ENCODE peak calls at places on chromosomes 3 and 15, in eight cellular contexts. One of them, this sample, is unnamed.

GRCh38 chr3:11335056-11335608 is 62.9 kb downstream of the ATG7 start:
- DNase-seq in esophagus squamous epithelium: no peak
- DNase-seq in SK-N-SH: peak; percentile 58
- DNase-seq in iPS DF 6.9: peak; percentile 25
- DNase-seq in stomach: no peak
- DNase-seq in Panc1: peak; percentile 39
- DNase-seq in ovary: no peak
- DNase-seq in psoas muscle: no peak
- DNase-seq in this sample: peak; percentile 32

GRCh38 chr3:71225951-71226564 is 357.5 kb downstream of the FOXP1 start:
- DNase-seq in esophagus squamous epithelium: no peak
- DNase-seq in SK-N-SH: no peak
- DNase-seq in iPS DF 6.9: no peak
- DNase-seq in stomach: no peak
- DNase-seq in Panc1: no peak
- DNase-seq in ovary: no peak
- DNase-seq in psoas muscle: no peak
- DNase-seq in this sample: no peak

GRCh38 chr3:4343258-4343657 is 40.1 kb downstream of the SETMAR start:
- DNase-seq in esophagus squamous epithelium: no peak
- DNase-seq in SK-N-SH: no peak
- DNase-seq in iPS DF 6.9: no peak
- DNase-seq in stomach: no peak
- DNase-seq in Panc1: no peak
- DNase-seq in ovary: no peak
- DNase-seq in psoas muscle: no peak
- DNase-seq in this sample: no peak

GRCh38 chr15:79163395-79163794 is 72.8 kb upstream of the RASGRF1 start:
- DNase-seq in esophagus squamous epithelium: no peak
- DNase-seq in SK-N-SH: no peak
- DNase-seq in iPS DF 6.9: no peak
- DNase-seq in stomach: no peak
- DNase-seq in Panc1: no peak
- DNase-seq in ovary: no peak
- DNase-seq in psoas muscle: no peak
- DNase-seq in this sample: no peak

GRCh38 chr15:51104512-51104911 is 9.8 kb upstream of the TNFAIP8L3 start:
- DNase-seq in esophagus squamous epithelium: no peak
- DNase-seq in SK-N-SH: no peak
- DNase-seq in iPS DF 6.9: no peak
- DNase-seq in stomach: peak; percentile 39
- DNase-seq in Panc1: no peak
- DNase-seq in ovary: peak; percentile 77
- DNase-seq in psoas muscle: peak; percentile 63
- DNase-seq in this sample: no peak

GRCh38 chr3:49006591-49007067 is 562 bp upstream of the WDR6 start:
- DNase-seq in esophagus squamous epithelium: no peak
- DNase-seq in SK-N-SH: peak; percentile 49
- DNase-seq in iPS DF 6.9: no peak
- DNase-seq in stomach: no peak
- DNase-seq in Panc1: no peak
- DNase-seq in ovary: peak; percentile 81
- DNase-seq in psoas muscle: peak; percentile 49
- DNase-seq in this sample: no peak

GRCh38 chr3:156772588-156773206 is 53.5 kb upstream of the LEKR1 start:
- DNase-seq in esophagus squamous epithelium: no peak
- DNase-seq in SK-N-SH: no peak
- DNase-seq in iPS DF 6.9: no peak
- DNase-seq in stomach: no peak
- DNase-seq in Panc1: no peak
- DNase-seq in ovary: no peak
- DNase-seq in psoas muscle: no peak
- DNase-seq in this sample: peak; percentile 10

GRCh38 chr3:3836845-3837244 is 37.6 kb downstream of the LRRN1 start:
- DNase-seq in esophagus squamous epithelium: no peak
- DNase-seq in SK-N-SH: no peak
- DNase-seq in iPS DF 6.9: no peak
- DNase-seq in stomach: no peak
- DNase-seq in Panc1: no peak
- DNase-seq in ovary: no peak
- DNase-seq in psoas muscle: no peak
- DNase-seq in this sample: no peak

GRCh38 chr15:40430271-40430805 is 10.4 kb upstream of the BAHD1 start:
- DNase-seq in esophagus squamous epithelium: no peak
- DNase-seq in SK-N-SH: no peak
- DNase-seq in iPS DF 6.9: no peak
- DNase-seq in stomach: no peak
- DNase-seq in Panc1: no peak
- DNase-seq in ovary: no peak
- DNase-seq in psoas muscle: peak; percentile 29
- DNase-seq in this sample: peak; percentile 59

GRCh38 chr3:135895106-135895733 is 70.3 kb upstream of the PPP2R3A start:
- DNase-seq in esophagus squamous epithelium: no peak
- DNase-seq in SK-N-SH: peak; percentile 57
- DNase-seq in iPS DF 6.9: peak; percentile 67
- DNase-seq in stomach: peak; percentile 76
- DNase-seq in Panc1: peak; percentile 69
- DNase-seq in ovary: peak; percentile 71
- DNase-seq in psoas muscle: peak; percentile 62
- DNase-seq in this sample: peak; percentile 83

GRCh38 chr3:195196266-195196665 is 74.7 kb downstream of the XXYLT1 start:
- DNase-seq in esophagus squamous epithelium: no peak
- DNase-seq in SK-N-SH: peak; percentile 48
- DNase-seq in iPS DF 6.9: no peak
- DNase-seq in stomach: peak; percentile 3
- DNase-seq in Panc1: no peak
- DNase-seq in ovary: no peak
- DNase-seq in psoas muscle: no peak
- DNase-seq in this sample: no peak

GRCh38 chr3:23761440-23761896 is 44.3 kb upstream of the UBE2E1 start:
- DNase-seq in esophagus squamous epithelium: no peak
- DNase-seq in SK-N-SH: no peak
- DNase-seq in iPS DF 6.9: no peak
- DNase-seq in stomach: no peak
- DNase-seq in Panc1: no peak
- DNase-seq in ovary: no peak
- DNase-seq in psoas muscle: no peak
- DNase-seq in this sample: peak; percentile 35

GRCh38 chr15:82239685-82240391 is 22.7 kb downstream of the EFL1 start:
- DNase-seq in esophagus squamous epithelium: no peak
- DNase-seq in SK-N-SH: no peak
- DNase-seq in iPS DF 6.9: no peak
- DNase-seq in stomach: no peak
- DNase-seq in Panc1: no peak
- DNase-seq in ovary: no peak
- DNase-seq in psoas muscle: no peak
- DNase-seq in this sample: no peak

GRCh38 chr3:42164635-42165034 is 73.5 kb downstream of the TRAK1 start:
- DNase-seq in esophagus squamous epithelium: no peak
- DNase-seq in SK-N-SH: no peak
- DNase-seq in iPS DF 6.9: no peak
- DNase-seq in stomach: no peak
- DNase-seq in Panc1: no peak
- DNase-seq in ovary: no peak
- DNase-seq in psoas muscle: no peak
- DNase-seq in this sample: no peak

GRCh38 chr3:16466822-16467221 is 46.7 kb downstream of the RFTN1 start:
- DNase-seq in esophagus squamous epithelium: no peak
- DNase-seq in SK-N-SH: no peak
- DNase-seq in iPS DF 6.9: no peak
- DNase-seq in stomach: no peak
- DNase-seq in Panc1: no peak
- DNase-seq in ovary: no peak
- DNase-seq in psoas muscle: no peak
- DNase-seq in this sample: no peak

GRCh38 chr15:74787251-74788041 is 5.6 kb downstream of the CSK start:
- DNase-seq in esophagus squamous epithelium: peak; percentile 70
- DNase-seq in SK-N-SH: peak; percentile 69
- DNase-seq in iPS DF 6.9: peak; percentile 81
- DNase-seq in stomach: peak; percentile 72
- DNase-seq in Panc1: peak; percentile 24
- DNase-seq in ovary: no peak
- DNase-seq in psoas muscle: peak; percentile 57
- DNase-seq in this sample: peak; percentile 76

GRCh38 chr3:16174389-16174788 is at the start of gene GALNT15:
- DNase-seq in esophagus squamous epithelium: peak; percentile 29
- DNase-seq in SK-N-SH: peak; percentile 82
- DNase-seq in iPS DF 6.9: no peak
- DNase-seq in stomach: peak; percentile 69
- DNase-seq in Panc1: no peak
- DNase-seq in ovary: peak; percentile 80
- DNase-seq in psoas muscle: peak; percentile 95
- DNase-seq in this sample: no peak

GRCh38 chr15:57551717-57552677 is 39.7 kb upstream of the MYZAP start:
- DNase-seq in esophagus squamous epithelium: no peak
- DNase-seq in SK-N-SH: no peak
- DNase-seq in iPS DF 6.9: no peak
- DNase-seq in stomach: peak; percentile 68
- DNase-seq in Panc1: no peak
- DNase-seq in ovary: no peak
- DNase-seq in psoas muscle: no peak
- DNase-seq in this sample: peak; percentile 67

DNA sequence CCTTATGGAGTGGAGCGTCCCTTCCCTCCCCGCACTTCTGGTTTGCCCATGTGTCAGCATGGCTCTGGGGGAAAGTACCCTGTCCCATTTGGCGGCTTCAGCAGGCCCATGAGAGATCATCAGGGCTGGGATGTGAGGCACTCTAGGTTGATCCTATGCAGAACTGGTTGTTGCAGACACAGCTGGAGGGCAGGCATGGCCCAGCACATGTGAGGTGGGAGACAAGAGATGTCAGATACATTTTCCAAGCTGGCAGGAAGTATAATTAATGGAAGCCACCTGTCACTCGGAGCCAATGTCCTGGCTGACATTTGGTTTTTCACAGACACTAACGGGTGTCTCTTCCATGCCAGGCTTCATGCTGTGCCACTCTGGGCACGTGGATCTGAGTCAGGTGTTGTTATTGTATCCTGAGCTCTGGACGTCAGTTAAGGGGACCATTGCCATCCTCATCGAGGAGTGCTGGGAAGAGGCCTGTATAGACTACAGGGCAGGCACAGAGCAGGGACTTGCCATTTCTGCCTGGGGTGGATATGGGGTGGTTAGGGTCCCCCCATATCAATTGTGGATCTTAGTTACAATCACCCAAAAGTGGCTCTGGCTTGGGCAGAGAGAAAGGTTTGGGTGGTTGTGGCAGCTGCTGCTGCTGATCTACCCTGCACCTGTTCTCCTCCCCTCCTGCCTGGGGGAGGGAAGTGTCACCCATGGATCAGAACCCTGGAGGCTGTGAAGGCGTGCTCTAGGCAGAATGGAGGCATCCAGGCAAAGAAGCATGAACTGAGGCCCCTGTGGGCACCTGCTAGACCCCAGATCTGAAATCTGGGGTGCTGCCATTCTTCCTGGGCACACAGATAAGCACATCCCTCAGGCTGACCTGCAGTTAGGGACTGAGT is 140.7 kb downstream of the FBLN2 start:
- DNase-seq in esophagus squamous epithelium: no peak
- DNase-seq in SK-N-SH: peak; percentile 67
- DNase-seq in iPS DF 6.9: no peak
- DNase-seq in stomach: no peak
- DNase-seq in Panc1: no peak
- DNase-seq in ovary: no peak
- DNase-seq in psoas muscle: no peak
- DNase-seq in this sample: no peak
- H3K27me3 ChIP-seq in esophagus squamous epithelium: no peaks in the 10 kb centered on the region
- H3K27me3 ChIP-seq in SK-N-SH: no peaks in the 10 kb centered on the region
- H3K27me3 ChIP-seq in iPS DF 6.9: no peaks in the 10 kb centered on the region
- H3K27me3 ChIP-seq in stomach: no peaks in the 10 kb centered on the region
- H3K27me3 ChIP-seq in Panc1: no peaks in the 10 kb centered on the region
- H3K27me3 ChIP-seq in ovary: no peaks in the 10 kb centered on the region
- H3K27me3 ChIP-seq in psoas muscle: peaks cover 4% of the 10 kb centered on the region
- H3K27me3 ChIP-seq in this sample: peaks cover 35% of the 10 kb centered on the region

DNA sequence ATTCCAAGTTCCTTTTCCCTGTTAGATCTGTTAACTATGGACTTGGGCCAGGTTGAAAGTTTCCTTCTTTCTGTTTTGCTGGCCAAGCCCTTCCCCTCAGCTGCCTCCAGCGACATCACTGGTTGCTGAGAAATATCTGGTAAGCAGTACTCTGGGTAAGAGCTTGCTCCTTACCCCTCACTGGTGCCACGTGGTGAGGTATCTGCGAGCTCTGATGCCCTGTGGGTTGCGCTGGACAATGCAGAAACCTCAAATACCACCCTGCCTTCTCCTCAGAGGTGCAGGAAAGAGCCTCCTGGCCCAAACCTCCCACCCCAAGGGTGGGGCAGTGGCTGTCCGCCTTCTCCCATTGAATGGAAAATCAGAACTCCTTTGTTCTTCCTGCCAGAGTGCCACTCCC is 42.9 kb upstream of the APH1B start:
- DNase-seq in esophagus squamous epithelium: no peak
- DNase-seq in SK-N-SH: no peak
- DNase-seq in iPS DF 6.9: no peak
- DNase-seq in stomach: peak; percentile 63
- DNase-seq in Panc1: no peak
- DNase-seq in ovary: no peak
- DNase-seq in psoas muscle: peak; percentile 40
- DNase-seq in this sample: no peak
- H3K4me1 ChIP-seq in esophagus squamous epithelium: peaks cover 19% of the 10 kb centered on the region
- H3K4me1 ChIP-seq in SK-N-SH: peaks cover 48% of the 10 kb centered on the region
- H3K4me1 ChIP-seq in iPS DF 6.9: no peaks in the 10 kb centered on the region
- H3K4me1 ChIP-seq in stomach: peaks cover 29% of the 10 kb centered on the region
- H3K4me1 ChIP-seq in Panc1: no peaks in the 10 kb centered on the region
- H3K4me1 ChIP-seq in ovary: peaks cover 14% of the 10 kb centered on the region
- H3K4me1 ChIP-seq in psoas muscle: peaks cover 18% of the 10 kb centered on the region
- H3K4me1 ChIP-seq in this sample: peaks cover 16% of the 10 kb centered on the region

DNA sequence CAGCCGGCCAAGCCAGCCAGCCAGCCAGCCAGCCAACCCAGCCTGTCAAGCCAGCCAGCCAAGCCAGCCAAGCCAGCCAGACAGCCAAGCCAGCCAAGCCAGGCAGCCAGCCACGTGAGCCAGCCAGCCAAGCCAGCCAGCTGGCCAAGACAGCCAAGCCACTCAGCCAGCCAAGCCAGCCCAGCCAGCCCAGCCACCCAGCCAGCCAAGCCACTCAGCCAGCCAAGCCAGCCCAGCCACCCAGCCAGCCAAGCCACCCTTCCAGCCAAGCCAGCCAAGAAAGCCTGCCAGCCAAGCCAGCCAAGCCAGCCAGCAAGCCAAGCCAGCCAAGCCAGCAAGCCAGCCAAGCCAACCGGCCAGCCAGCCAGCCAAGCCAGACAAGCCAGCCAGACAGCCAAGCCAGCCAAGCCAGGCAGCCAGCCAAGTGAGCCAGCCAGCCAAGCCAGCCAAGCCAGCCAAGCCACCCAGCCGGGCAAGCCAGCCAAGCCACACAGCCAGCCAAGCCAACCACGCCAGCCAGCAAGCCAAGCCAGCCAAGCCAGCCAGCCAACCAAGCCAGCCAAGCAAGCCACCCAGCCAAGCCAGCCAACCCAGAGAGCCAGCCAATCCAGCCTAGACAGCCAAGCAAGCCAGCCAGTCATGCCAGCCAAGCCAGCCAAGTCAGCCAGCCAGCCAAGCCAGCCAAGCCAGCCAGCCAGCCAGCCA is 199.5 kb downstream of the GOLGA6L6 start:
- DNase-seq in esophagus squamous epithelium: no peak
- DNase-seq in SK-N-SH: no peak
- DNase-seq in iPS DF 6.9: no peak
- DNase-seq in stomach: peak; percentile 72
- DNase-seq in Panc1: no peak
- DNase-seq in ovary: no peak
- DNase-seq in psoas muscle: peak; percentile 70
- DNase-seq in this sample: no peak
- H3K9me3 ChIP-seq in esophagus squamous epithelium: peaks cover 65% of the 10 kb centered on the region
- H3K9me3 ChIP-seq in SK-N-SH: no peaks in the 10 kb centered on the region
- H3K9me3 ChIP-seq in iPS DF 6.9: peaks cover 30% of the 10 kb centered on the region
- H3K9me3 ChIP-seq in stomach: peaks cover 76% of the 10 kb centered on the region
- H3K9me3 ChIP-seq in Panc1: no peaks in the 10 kb centered on the region
- H3K9me3 ChIP-seq in ovary: peaks cover 6% of the 10 kb centered on the region
- H3K9me3 ChIP-seq in psoas muscle: peaks cover 3% of the 10 kb centered on the region
- H3K9me3 ChIP-seq in this sample: peaks cover 52% of the 10 kb centered on the region

GRCh38 chr3:13883681-13884080 is 3.8 kb upstream of the WNT7A start:
- DNase-seq in esophagus squamous epithelium: no peak
- DNase-seq in SK-N-SH: peak; percentile 3
- DNase-seq in iPS DF 6.9: no peak
- DNase-seq in stomach: no peak
- DNase-seq in Panc1: no peak
- DNase-seq in ovary: no peak
- DNase-seq in psoas muscle: no peak
- DNase-seq in this sample: no peak
- H3K27me3 ChIP-seq in esophagus squamous epithelium: peaks cover 7% of the 10 kb centered on the region
- H3K27me3 ChIP-seq in SK-N-SH: peaks cover 21% of the 10 kb centered on the region
- H3K27me3 ChIP-seq in iPS DF 6.9: peaks cover 21% of the 10 kb centered on the region
- H3K27me3 ChIP-seq in stomach: peaks cover 38% of the 10 kb centered on the region
- H3K27me3 ChIP-seq in Panc1: peaks cover 5% of the 10 kb centered on the region
- H3K27me3 ChIP-seq in ovary: no peaks in the 10 kb centered on the region
- H3K27me3 ChIP-seq in psoas muscle: peaks cover 24% of the 10 kb centered on the region
- H3K27me3 ChIP-seq in this sample: peaks cover 43% of the 10 kb centered on the region